ENCODE peak calls at places on chromosome X, in ten cellular contexts. Q, G, A, M, R, X, Y, E, L and V are unnamed samples.

GRCh38 chrX:138191998-138192397 is 519.5 kb downstream of the FGF13 start:
- DNase-seq in Q (peak; percentile 29), G (no peak), A (no peak), M (peak; percentile 20), R (no peak), X (peak; percentile 20), Y (no peak), E (peak; percentile 48), L (no peak), V (no peak)

GRCh38 chrX:50202539-50202938 is 1.7 kb upstream of the AKAP4 start:
- DNase-seq in Q (no peak), G (no peak), A (no peak), M (no peak), R (no peak), X (no peak), Y (no peak), E (no peak), L (no peak), V (no peak)

GRCh38 chrX:38732866-38733265 is 68.4 kb upstream of the MID1IP1 start:
- DNase-seq in Q (no peak), G (no peak), A (no peak), M (no peak), R (no peak), X (no peak), Y (no peak), E (no peak), L (no peak), V (no peak)

GRCh38 chrX:153865685-153866084 is 20.3 kb downstream of the L1CAM start:
- DNase-seq in Q (no peak), G (no peak), A (no peak), M (no peak), R (no peak), X (no peak), Y (no peak), E (no peak), L (no peak), V (no peak)

GRCh38 chrX:18272222-18272621 is 51.5 kb upstream of the BEND2 start:
- DNase-seq in Q (no peak), G (no peak), A (no peak), M (no peak), R (no peak), X (no peak), Y (no peak), E (no peak), L (no peak), V (no peak)

GRCh38 chrX:150062292-150063137 is 124.2 kb upstream of the EOLA2 start:
- DNase-seq in Q (no peak), G (no peak), A (peak; percentile 0), M (no peak), R (no peak), X (peak; percentile 46), Y (no peak), E (no peak), L (no peak), V (no peak)

GRCh38 chrX:11899091-11899490 is 141.1 kb downstream of the MSL3 start:
- DNase-seq in Q (no peak), G (no peak), A (no peak), M (no peak), R (no peak), X (no peak), Y (no peak), E (peak; percentile 74), L (no peak), V (no peak)

GRCh38 chrX:141936080-141936479 is 32.4 kb downstream of the MAGEC1 start:
- DNase-seq in Q (no peak), G (no peak), A (no peak), M (no peak), R (no peak), X (no peak), Y (no peak), E (peak; percentile 1), L (no peak), V (no peak)

GRCh38 chrX:124506031-124506430 is 159.7 kb downstream of the SH2D1A start:
- DNase-seq in Q (no peak), G (no peak), A (no peak), M (no peak), R (no peak), X (no peak), Y (no peak), E (no peak), L (no peak), V (no peak)

GRCh38 chrX:148268646-148269045 is 231.8 kb upstream of the AFF2 start:
- DNase-seq in Q (no peak), G (no peak), A (no peak), M (no peak), R (no peak), X (no peak), Y (no peak), E (no peak), L (no peak), V (no peak)

GRCh38 chrX:49003696-49004095 is 1.6 kb upstream of the GRIPAP1 start:
- DNase-seq in Q (no peak), G (no peak), A (peak; percentile 2), M (no peak), R (no peak), X (no peak), Y (no peak), E (no peak), L (no peak), V (no peak)

GRCh38 chrX:281166-281999 is at the start of gene PLCXD1:
- DNase-seq in Q (peak; percentile 97), G (no peak), A (no peak), M (peak; percentile 56), R (no peak), X (no peak), Y (peak; percentile 68), E (no peak), L (no peak), V (no peak)

GRCh38 chrX:41127476-41128192 is 42.4 kb downstream of the USP9X start:
- DNase-seq in Q (no peak), G (no peak), A (peak; percentile 10), M (no peak), R (no peak), X (no peak), Y (no peak), E (no peak), L (no peak), V (no peak)

GRCh38 chrX:72634321-72634720 is 61.7 kb upstream of the HDAC8 start:
- DNase-seq in Q (no peak), G (no peak), A (no peak), M (no peak), R (no peak), X (no peak), Y (no peak), E (peak; percentile 77), L (no peak), V (no peak)

GRCh38 chrX:37905436-37906147 is 58.2 kb upstream of the DYNLT3 start:
- DNase-seq in Q (peak; percentile 75), G (peak; percentile 10), A (peak; percentile 0), M (peak; percentile 48), R (no peak), X (peak; percentile 3), Y (peak; percentile 76), E (no peak), L (no peak), V (no peak)

GRCh38 chrX:12988797-12989196 is 13.9 kb downstream of the TMSB4X start:
- DNase-seq in Q (no peak), G (no peak), A (peak; percentile 60), M (no peak), R (no peak), X (peak; percentile 41), Y (no peak), E (peak; percentile 54), L (no peak), V (no peak)

GRCh38 chrX:41779941-41780340 is 56.0 kb downstream of the GPR82 start:
- DNase-seq in Q (no peak), G (no peak), A (no peak), M (no peak), R (no peak), X (no peak), Y (no peak), E (no peak), L (no peak), V (no peak)

GRCh38 chrX:71604141-71604540 is 14.2 kb downstream of the CXCR3 start:
- DNase-seq in Q (no peak), G (no peak), A (no peak), M (no peak), R (no peak), X (no peak), Y (peak; percentile 5), E (no peak), L (no peak), V (no peak)

GRCh38 chrX:129648514-129649267 is 6.1 kb downstream of the APLN start:
- DNase-seq in Q (peak; percentile 17), G (no peak), A (no peak), M (no peak), R (no peak), X (no peak), Y (no peak), E (no peak), L (peak; percentile 60), V (no peak)

GRCh38 chrX:14420876-14421275 is 108.5 kb upstream of the GLRA2 start:
- DNase-seq in Q (no peak), G (no peak), A (no peak), M (no peak), R (no peak), X (no peak), Y (no peak), E (no peak), L (no peak), V (no peak)

GRCh38 chrX:338836-339400 is 20.3 kb upstream of the GTPBP6 start:
- DNase-seq in Q (no peak), G (no peak), A (no peak), M (no peak), R (no peak), X (no peak), Y (peak; percentile 71), E (no peak), L (no peak), V (no peak)

GRCh38 chrX:71809886-71810285 is 46.7 kb downstream of the CXorf49B start:
- DNase-seq in Q (no peak), G (no peak), A (no peak), M (no peak), R (no peak), X (no peak), Y (no peak), E (no peak), L (no peak), V (no peak)

GRCh38 chrX:148574247-148574973 is 74.0 kb downstream of the AFF2 start:
- DNase-seq in Q (no peak), G (no peak), A (no peak), M (no peak), R (no peak), X (no peak), Y (no peak), E (no peak), L (no peak), V (no peak)

GRCh38 chrX:45063319-45064095 is 137.2 kb downstream of the DIPK2B start:
- DNase-seq in Q (no peak), G (no peak), A (no peak), M (no peak), R (no peak), X (no peak), Y (no peak), E (peak; percentile 15), L (no peak), V (no peak)